ENCODE peak calls at places on chromosome 16, in six cellular contexts. E, L, U, M, X and Z are unnamed samples.
A peak's percentile ranks its signal among the peaks of the same experiment; 100 is the strongest.

GRCh38 chr16:55572439-55572838 is 6.0 kb downstream of the CAPNS2 start:
- DNase-seq in X (no peak), E (no peak), M (no peak), U (no peak), L (no peak), Z (peak; percentile 39)

GRCh38 chr16:57648125-57648524 is 19.7 kb downstream of the ADGRG1 start:
- DNase-seq in L (no peak), U (no peak), X (no peak), M (no peak), E (no peak), Z (no peak)

GRCh38 chr16:72769876-72770275 is 278.1 kb downstream of the ZFHX3 start:
- DNase-seq in E (no peak), L (no peak), X (peak; percentile 18), U (no peak), M (no peak), Z (no peak)

GRCh38 chr16:54426550-54426843 is 139.9 kb upstream of the IRX3 start:
- DNase-seq in X (no peak), M (no peak), U (no peak), L (no peak), E (no peak), Z (no peak)

GRCh38 chr16:16143038-16143763 is 80.1 kb downstream of the ABCC6 start:
- DNase-seq in E (no peak), U (no peak), X (peak; percentile 14), L (peak; percentile 69), M (no peak), Z (no peak)

GRCh38 chr16:25066747-25067631 is 44.6 kb upstream of the LCMT1 start:
- DNase-seq in L (peak; percentile 84), U (peak; percentile 89), M (peak; percentile 76), X (peak; percentile 38), E (peak; percentile 61), Z (peak; percentile 65)

GRCh38 chr16:67716097-67716496 is 3.0 kb downstream of the GFOD2 start:
- DNase-seq in M (no peak), L (no peak), X (no peak), E (no peak), U (no peak), Z (no peak)

GRCh38 chr16:63876096-63876495 is 1245.8 kb downstream of the CDH11 start:
- DNase-seq in L (no peak), M (no peak), U (no peak), E (no peak), X (no peak), Z (peak; percentile 0)

GRCh38 chr16:66369055-66369592 is 2.6 kb downstream of the CDH5 start:
- DNase-seq in U (no peak), X (no peak), E (no peak), M (no peak), L (no peak), Z (no peak)

GRCh38 chr16:3509470-3509928 is 8.7 kb downstream of the CLUAP1 start:
- DNase-seq in L (no peak), M (no peak), X (peak; percentile 72), E (no peak), U (no peak), Z (no peak)

GRCh38 chr16:50585331-50585776 is 37.2 kb downstream of the NKD1 start:
- DNase-seq in X (no peak), U (peak; percentile 90), L (no peak), M (no peak), E (no peak), Z (peak; percentile 58)

GRCh38 chr16:85173077-85173980 is 61.1 kb upstream of the CIBAR2 start:
- DNase-seq in E (peak; percentile 97), L (peak; percentile 19), M (no peak), X (peak; percentile 90), U (no peak), Z (peak; percentile 97)

GRCh38 chr16:64362193-64362592 is 759.7 kb downstream of the CDH11 start:
- DNase-seq in E (peak; percentile 52), X (peak; percentile 77), L (peak; percentile 80), U (no peak), M (no peak), Z (peak; percentile 59)

GRCh38 chr16:68083861-68084503 is 1.2 kb upstream of the NFATC3 start:
- DNase-seq in E (peak; percentile 37), X (no peak), M (no peak), L (no peak), U (no peak), Z (peak; percentile 37)